ENCODE peak calls at places on chromosomes 4 and X, in four cellular contexts. M is K562, D is breast epithelium, I is A549. Z is an unnamed sample.

GRCh38 chr4:125704726-125705125 is 390.0 kb downstream of the FAT4 start:
- DNase-seq in M (no peak), D (no peak), I (no peak), Z (no peak)

GRCh38 chrX:24963823-24964222 is 51.9 kb downstream of the ARX start:
- DNase-seq in M (no peak), D (no peak), I (no peak), Z (no peak)

GRCh38 chr4:39029752-39030694 is 2.2 kb downstream of the TMEM156 start:
- DNase-seq in M (no peak), D (no peak), I (peak), Z (no peak)

GRCh38 chr4:170139764-170140163 is 50.0 kb upstream of the AADAT start:
- DNase-seq in M (no peak), D (no peak), I (no peak), Z (no peak)

GRCh38 chr4:112975567-112976355 is 73.7 kb upstream of the ANK2 start:
- DNase-seq in M (no peak), D (no peak), I (no peak), Z (no peak)

GRCh38 chr4:100962698-100963097 is 384.6 kb downstream of the PPP3CA start:
- DNase-seq in M (no peak), D (no peak), I (no peak), Z (no peak)

GRCh38 chr4:3857316-3857926 is 91.2 kb downstream of the ADRA2C start:
- DNase-seq in M (no peak), D (no peak), I (no peak), Z (no peak)

GRCh38 chrX:76148011-76148665 is 24.7 kb upstream of the PBDC1 start:
- DNase-seq in M (no peak), D (no peak), I (no peak), Z (no peak)

GRCh38 chr4:156598138-156598681 is 373.4 kb downstream of the PDGFC start:
- DNase-seq in M (no peak), D (no peak), I (no peak), Z (no peak)

GRCh38 chr4:145034727-145035211 is 63.2 kb downstream of the ANAPC10 start:
- DNase-seq in M (no peak), D (no peak), I (no peak), Z (no peak)

GRCh38 chr4:6926681-6927478 is 17.3 kb downstream of the TBC1D14 start:
- DNase-seq in M (peak), D (no peak), I (no peak), Z (peak)

GRCh38 chr4:48017108-48017527 is 546 bp downstream of the NIPAL1 start:
- DNase-seq in M (peak), D (peak), I (peak), Z (no peak)

GRCh38 chr4:113945906-113946305 is 33.5 kb downstream of the ARSJ start:
- DNase-seq in M (no peak), D (no peak), I (no peak), Z (no peak)

GRCh38 chr4:69377562-69377961 is 97.3 kb downstream of the UGT2B28 start:
- DNase-seq in M (no peak), D (no peak), I (peak), Z (peak)

GRCh38 chr4:69376450-69376849 is 96.2 kb downstream of the UGT2B28 start:
- DNase-seq in M (no peak), D (no peak), I (no peak), Z (no peak)
- TF ChIP-seq POLR2A in M (no peak), D (no peak), I (no peak), Z (no peak)

GRCh38 chrX:79365591-79365990 is 1.5 kb downstream of the ITM2A start:
- DNase-seq in M (no peak), D (no peak), I (no peak), Z (no peak)

GRCh38 chrX:79369871-79370270 is 2.7 kb upstream of the ITM2A start:
- DNase-seq in M (no peak), D (no peak), I (no peak), Z (no peak)

GRCh38 chrX:79366556-79366887 is 612 bp downstream of the ITM2A start:
- DNase-seq in M (no peak), D (no peak), I (no peak), Z (peak)

GRCh38 chrX:79366888-79367749 is at the start of gene ITM2A:
- DNase-seq in M (peak), D (peak), I (no peak), Z (peak)

GRCh38 chrX:79367907-79368306 is 773 bp upstream of the ITM2A start:
- DNase-seq in M (no peak), D (no peak), I (no peak), Z (peak)
- TF ChIP-seq POLR2A in M (no peak), D (no peak), I (no peak), Z (no peak)

DNA sequence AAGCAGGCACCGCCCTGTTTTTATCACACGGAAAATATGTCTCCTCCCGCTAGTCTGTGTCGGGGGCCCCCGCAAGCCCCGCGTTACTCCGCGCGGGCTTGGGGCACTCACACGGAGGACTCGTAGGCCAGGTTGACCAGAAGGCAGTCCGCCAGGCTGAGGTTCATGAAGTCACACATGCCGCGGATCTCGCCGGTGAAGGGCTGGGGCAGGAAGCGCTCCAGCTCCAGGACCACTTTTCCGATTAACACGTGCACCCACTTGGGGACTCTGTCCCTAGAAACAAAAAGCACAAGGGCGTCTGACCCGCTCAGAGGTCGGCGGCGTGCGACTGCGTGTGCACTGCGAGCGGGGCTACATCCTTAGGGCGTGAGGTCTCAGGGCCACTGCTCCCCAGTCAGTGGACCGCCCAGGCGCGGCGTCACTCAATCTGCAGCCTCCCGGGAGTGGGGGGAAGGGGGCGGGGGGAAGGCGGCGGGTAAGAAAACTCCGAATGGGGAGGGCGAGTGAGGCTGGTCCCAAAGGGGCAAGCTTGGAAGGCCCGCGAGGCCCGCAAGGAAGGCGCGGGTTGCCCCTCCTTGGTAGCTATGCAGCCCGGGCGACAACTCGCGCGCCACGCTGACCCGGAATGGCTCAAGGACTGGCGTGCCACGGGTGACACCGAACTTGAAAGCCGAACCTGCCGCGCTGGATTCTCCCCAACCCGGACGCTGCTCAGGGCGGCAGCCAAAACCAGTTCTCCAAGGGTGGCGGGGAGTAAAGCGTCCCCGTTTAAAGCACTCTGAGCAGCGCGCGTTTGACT is 722 bp downstream of the NAAA start:
- DNase-seq in M (peak), D (peak), I (peak), Z (peak)
- TF ChIP-seq POLR2A in M (peak), D (no peak), I (peak), Z (peak)

GRCh38 chr4:159232465-159233106 is 129.7 kb downstream of the RAPGEF2 start:
- DNase-seq in M (no peak), D (no peak), I (no peak), Z (no peak)

GRCh38 chr4:159224412-159224811 is 121.5 kb downstream of the RAPGEF2 start:
- DNase-seq in M (no peak), D (no peak), I (no peak), Z (no peak)

GRCh38 chr4:159227378-159227777 is 124.5 kb downstream of the RAPGEF2 start:
- DNase-seq in M (no peak), D (no peak), I (no peak), Z (peak)

GRCh38 chr4:159227984-159228383 is 125.1 kb downstream of the RAPGEF2 start:
- DNase-seq in M (no peak), D (peak), I (peak), Z (no peak)

GRCh38 chr4:159229164-159229563 is 126.3 kb downstream of the RAPGEF2 start:
- DNase-seq in M (no peak), D (no peak), I (peak), Z (no peak)
- TF ChIP-seq POLR2A in M (no peak), D (no peak), I (no peak), Z (no peak)